ENCODE peak calls at places on chromosomes 11 and 22, in four cellular contexts. F is PC-9; V is HCEC 1CT; G is activated naive CD4-positive, alpha-beta T cell. R is an unnamed sample.

GRCh38 chr11:16986434-16987204 is 27.6 kb downstream of the PLEKHA7 start:
- DNase-seq in F (peak), V (no peak), G (no peak), R (peak)

GRCh38 chr11:102467080-102467708 is 14.6 kb upstream of the TMEM123 start:
- DNase-seq in G (no peak), F (peak), V (no peak), R (no peak)

GRCh38 chr11:2186669-2187266 is 15.2 kb upstream of the TH start:
- DNase-seq in V (no peak), G (peak), F (no peak), R (peak)

GRCh38 chr11:119618208-119618909 is 110.6 kb downstream of the NECTIN1 start:
- DNase-seq in V (no peak), G (no peak), F (no peak), R (no peak)

GRCh38 chr11:62710001-62710345 is 2.5 kb downstream of the GNG3 start:
- DNase-seq in G (no peak), V (no peak), F (no peak), R (no peak)

GRCh38 chr22:24002849-24003248 is 2.4 kb downstream of the GSTT4 start:
- DNase-seq in V (no peak), G (no peak), F (no peak), R (no peak)

GRCh38 chr22:44661659-44662569 is 40.1 kb upstream of the PRR5 start:
- DNase-seq in V (no peak), G (no peak), F (no peak), R (peak)

GRCh38 chr22:19559324-19559811 is 35.2 kb upstream of the CLDN5 start:
- DNase-seq in F (no peak), G (no peak), V (no peak), R (no peak)

GRCh38 chr11:72585762-72586590 is 88.2 kb downstream of the PDE2A start:
- DNase-seq in V (peak), F (no peak), G (peak), R (peak)

GRCh38 chr11:134246678-134247077 is 6.5 kb downstream of the THYN1 start:
- DNase-seq in F (no peak), V (no peak), G (no peak), R (no peak)

GRCh38 chr11:64856382-64857227 is 12.2 kb upstream of the CDC42BPG start:
- DNase-seq in F (peak), V (peak), G (no peak), R (no peak)

GRCh38 chr11:119651802-119652584 is 77.0 kb downstream of the NECTIN1 start:
- DNase-seq in V (no peak), F (no peak), G (no peak), R (no peak)

GRCh38 chr11:116687458-116688201 is 85.2 kb downstream of the BUD13 start:
- DNase-seq in G (no peak), F (no peak), V (no peak), R (no peak)

GRCh38 chr11:86245369-86246292 is 1.1 kb downstream of the EED start:
- DNase-seq in G (no peak), V (no peak), F (peak), R (peak)